ENCODE peak calls at places on chromosomes 4 and X, in five cellular contexts. Z, I, Q, M and X are unnamed samples.

GRCh38 chrX:153580700-153581386 is 18.1 kb downstream of the CCNQ start:
- DNase-seq in Z (peak), I (peak), Q (no peak), M (no peak), X (no peak)

GRCh38 chr4:151940290-151940689 is 179.5 kb upstream of the GATB start:
- DNase-seq in Z (no peak), I (no peak), Q (no peak), M (no peak), X (no peak)

GRCh38 chr4:83370640-83370906 is 35.9 kb upstream of the HPSE start:
- DNase-seq in Z (no peak), I (no peak), Q (no peak), M (no peak), X (no peak)

GRCh38 chr4:153204247-153205027 is at the start of gene TRIM2:
- DNase-seq in Z (peak), I (peak), Q (no peak), M (no peak), X (no peak)

GRCh38 chr4:102554482-102554881 is 53.3 kb downstream of the NFKB1 start:
- DNase-seq in Z (no peak), I (no peak), Q (no peak), M (no peak), X (no peak)

GRCh38 chr4:3314706-3315260 is 22.0 kb downstream of the RGS12 start:
- DNase-seq in Z (no peak), I (no peak), Q (no peak), M (no peak), X (no peak)

GRCh38 chr4:182014164-182014563 is 229.0 kb upstream of the TENM3 start:
- DNase-seq in Z (no peak), I (no peak), Q (no peak), M (no peak), X (no peak)

GRCh38 chr4:74376888-74377483 is 12.0 kb downstream of the EREG start:
- DNase-seq in Z (peak), I (peak), Q (no peak), M (no peak), X (peak)

GRCh38 chrX:1912193-1912592 is 297.3 kb downstream of the ASMT start:
- DNase-seq in Z (no peak), I (no peak), Q (no peak), M (no peak), X (no peak)

GRCh38 chrX:54248309-54248708 is 65.3 kb upstream of the FAM120C start:
- DNase-seq in Z (no peak), I (peak), Q (no peak), M (no peak), X (no peak)

GRCh38 chrX:154541896-154542722 is 4.5 kb downstream of the G6PD start:
- DNase-seq in Z (peak), I (peak), Q (no peak), M (no peak), X (no peak)

GRCh38 chr4:186081202-186081807 is 12.3 kb downstream of the TLR3 start:
- DNase-seq in Z (no peak), I (no peak), Q (no peak), M (no peak), X (no peak)

GRCh38 chr4:8079031-8079885 is 79.4 kb downstream of the ABLIM2 start:
- DNase-seq in Z (peak), I (no peak), Q (no peak), M (no peak), X (peak)

GRCh38 chr4:87444741-87445140 is 22.4 kb downstream of the NUDT9 start:
- DNase-seq in Z (no peak), I (no peak), Q (no peak), M (no peak), X (no peak)

GRCh38 chr4:96166806-96167205 is 326.9 kb downstream of the PDHA2 start:
- DNase-seq in Z (no peak), I (no peak), Q (no peak), M (no peak), X (no peak)

GRCh38 chr4:176187610-176188009 is 7.8 kb downstream of the SPATA4 start:
- DNase-seq in Z (no peak), I (peak), Q (no peak), M (no peak), X (no peak)

GRCh38 chr4:2867758-2868491 is 24.3 kb downstream of the ADD1 start:
- DNase-seq in Z (peak), I (peak), Q (no peak), M (no peak), X (peak)

GRCh38 chrX:153782324-153782723 is 1.5 kb downstream of the SRPK3 start:
- DNase-seq in Z (no peak), I (no peak), Q (no peak), M (no peak), X (no peak)

GRCh38 chr4:142984871-142985585 is 138.9 kb upstream of the INPP4B start:
- DNase-seq in Z (no peak), I (peak), Q (peak), M (no peak), X (peak)

GRCh38 chrX:39377773-39378172 is 576.5 kb downstream of the MID1IP1 start:
- DNase-seq in Z (no peak), I (no peak), Q (no peak), M (no peak), X (no peak)

GRCh38 chr4:68451246-68452211 is 4.3 kb downstream of the TMPRSS11E start:
- DNase-seq in Z (no peak), I (no peak), Q (peak), M (no peak), X (no peak)

GRCh38 chr4:7998447-7998846 is 58.8 kb upstream of the AFAP1 start:
- DNase-seq in Z (no peak), I (no peak), Q (no peak), M (no peak), X (no peak)

GRCh38 chr4:1802151-1802715 is 9.1 kb downstream of the FGFR3 start:
- DNase-seq in Z (peak), I (peak), Q (no peak), M (no peak), X (no peak)

GRCh38 chrX:24113161-24113560 is 36.4 kb upstream of the ZFX start:
- DNase-seq in Z (no peak), I (no peak), Q (no peak), M (no peak), X (no peak)

GRCh38 chr4:1248262-1249147 is at the start of gene CTBP1:
- DNase-seq in Z (peak), I (peak), Q (no peak), M (no peak), X (peak)

GRCh38 chr4:87823741-87824140 is 9.0 kb upstream of the MEPE start:
- DNase-seq in Z (no peak), I (no peak), Q (no peak), M (no peak), X (no peak)

GRCh38 chr4:89614155-89614554 is 222.8 kb downstream of the SNCA start:
- DNase-seq in Z (no peak), I (no peak), Q (no peak), M (no peak), X (no peak)

DNA sequence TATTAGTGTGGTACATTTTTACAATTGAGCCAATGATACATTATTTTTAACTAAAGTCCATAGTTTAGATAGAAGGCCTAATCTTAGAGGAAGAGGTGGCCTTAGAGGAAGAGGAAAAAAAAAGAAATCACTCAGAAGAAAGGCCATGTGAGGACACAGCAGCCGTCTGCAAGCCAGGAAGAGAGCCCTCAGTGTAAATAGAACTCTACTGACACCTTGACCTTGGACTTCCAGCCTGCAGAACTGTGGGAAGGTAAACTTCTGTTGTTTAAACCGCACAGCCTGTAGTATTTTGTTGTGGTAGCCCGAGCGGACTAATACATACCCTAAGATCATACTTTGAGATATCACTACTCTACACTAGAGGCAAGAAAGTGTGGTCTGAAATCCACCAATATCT is 5.1 kb upstream of the KCNIP4 start:
- DNase-seq in Z (no peak), I (no peak), Q (no peak), M (no peak), X (no peak)
- H2AFZ ChIP-seq in Z (no peak), I (no peak), Q (no peak), M (no peak), X (no peak)

DNA sequence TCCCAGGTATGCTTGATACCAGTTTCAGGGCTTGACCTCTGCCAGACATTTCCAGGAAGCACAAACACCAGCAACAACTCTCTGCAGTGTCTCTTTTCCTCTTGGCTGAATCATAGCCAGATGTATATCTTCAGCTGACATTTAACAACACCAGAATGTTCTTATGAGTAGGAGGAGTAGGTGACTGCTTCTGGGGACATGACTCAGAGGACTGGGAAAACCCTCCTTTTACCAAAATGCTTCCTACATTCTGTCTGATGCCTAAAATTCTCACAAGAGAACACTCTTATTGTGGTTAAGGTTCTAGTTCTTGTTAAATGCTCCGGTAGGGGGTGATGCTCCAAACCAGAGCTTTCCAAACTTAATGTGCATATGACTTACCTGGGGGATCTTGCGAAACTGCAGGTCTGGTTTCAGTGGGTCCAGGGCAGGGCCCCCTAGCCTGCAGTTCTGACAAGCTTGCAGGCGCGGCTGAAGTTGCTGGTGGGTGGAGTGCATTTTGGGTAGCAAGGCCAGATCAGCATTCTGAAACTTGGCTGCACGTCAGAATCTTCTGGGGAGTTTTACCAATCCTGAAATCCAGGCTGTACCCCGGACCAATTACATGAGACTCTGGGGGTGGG is 329.3 kb upstream of the RPS6KA3 start:
- DNase-seq in Z (no peak), I (no peak), Q (no peak), M (no peak), X (no peak)
- TF ChIP-seq TAF1 in Z (no peak), I (no peak), Q (no peak), M (no peak), X (no peak)

GRCh38 chrX:34612036-34612435 is 45.0 kb downstream of the TMEM47 start:
- DNase-seq in Z (no peak), I (no peak), Q (no peak), M (no peak), X (no peak)
- H2AFZ ChIP-seq in Z (no peak), I (no peak), Q (no peak), M (no peak), X (no peak)

GRCh38 chrX:46627044-46627443 is 53.5 kb downstream of the CHST7 start:
- DNase-seq in Z (no peak), I (no peak), Q (no peak), M (no peak), X (no peak)

GRCh38 chrX:46627700-46628405 is 54.3 kb downstream of the CHST7 start:
- DNase-seq in Z (no peak), I (no peak), Q (no peak), M (no peak), X (no peak)

GRCh38 chrX:46626566-46626965 is 53.0 kb downstream of the CHST7 start:
- DNase-seq in Z (no peak), I (no peak), Q (no peak), M (no peak), X (no peak)

GRCh38 chrX:46630141-46630540 is 56.6 kb downstream of the CHST7 start:
- DNase-seq in Z (no peak), I (no peak), Q (no peak), M (no peak), X (no peak)

GRCh38 chrX:46628406-46629371 is 55.1 kb downstream of the CHST7 start:
- DNase-seq in Z (no peak), I (no peak), Q (no peak), M (peak), X (no peak)
- TF ChIP-seq TAF1 in Z (no peak), I (no peak), Q (no peak), M (no peak), X (no peak)